ENCODE peak calls at places on chromosomes 6 and 20, in six cellular contexts. One of them, this sample, is unnamed.

GRCh38 chr20:17624551-17625245 is 54.8 kb downstream of the DSTN start:
- DNase-seq in right cardiac atrium: peak
- DNase-seq in A549: no peak
- DNase-seq in OCI-LY7: no peak
- DNase-seq in kidney: peak
- DNase-seq in left ventricle myocardium inferior: peak
- DNase-seq in this sample: peak

GRCh38 chr20:21360686-21361085 is 36.6 kb downstream of the NKX2-4 start:
- DNase-seq in OCI-LY7: no peak
- DNase-seq in kidney: no peak
- DNase-seq in left ventricle myocardium inferior: no peak
- DNase-seq in right cardiac atrium: no peak
- DNase-seq in A549: no peak
- DNase-seq in this sample: no peak

GRCh38 chr20:47785900-47786762 is 850 bp upstream of the SULF2 start:
- DNase-seq in A549: peak
- DNase-seq in right cardiac atrium: peak
- DNase-seq in kidney: peak
- DNase-seq in OCI-LY7: no peak
- DNase-seq in left ventricle myocardium inferior: peak
- DNase-seq in this sample: peak

GRCh38 chr6:76790881-76791280 is 672.4 kb downstream of the HTR1B start:
- DNase-seq in kidney: no peak
- DNase-seq in A549: no peak
- DNase-seq in right cardiac atrium: no peak
- DNase-seq in left ventricle myocardium inferior: no peak
- DNase-seq in OCI-LY7: no peak
- DNase-seq in this sample: no peak

GRCh38 chr20:52432740-52433139 is 241.2 kb upstream of the ZFP64 start:
- DNase-seq in right cardiac atrium: no peak
- DNase-seq in OCI-LY7: no peak
- DNase-seq in left ventricle myocardium inferior: no peak
- DNase-seq in A549: no peak
- DNase-seq in kidney: no peak
- DNase-seq in this sample: no peak

GRCh38 chr6:14880717-14881116 is 365.2 kb upstream of the JARID2 start:
- DNase-seq in right cardiac atrium: no peak
- DNase-seq in kidney: no peak
- DNase-seq in A549: no peak
- DNase-seq in left ventricle myocardium inferior: no peak
- DNase-seq in OCI-LY7: no peak
- DNase-seq in this sample: no peak

GRCh38 chr6:118660218-118660569 is 8.8 kb upstream of the CEP85L start:
- DNase-seq in right cardiac atrium: no peak
- DNase-seq in kidney: no peak
- DNase-seq in OCI-LY7: no peak
- DNase-seq in A549: no peak
- DNase-seq in left ventricle myocardium inferior: no peak
- DNase-seq in this sample: peak

GRCh38 chr6:42714098-42714761 is 8.2 kb downstream of the PRPH2 start:
- DNase-seq in A549: no peak
- DNase-seq in OCI-LY7: no peak
- DNase-seq in right cardiac atrium: no peak
- DNase-seq in kidney: no peak
- DNase-seq in left ventricle myocardium inferior: no peak
- DNase-seq in this sample: no peak

GRCh38 chr6:139919107-139920026 is 544.9 kb upstream of the CITED2 start:
- DNase-seq in A549: no peak
- DNase-seq in OCI-LY7: no peak
- DNase-seq in kidney: peak
- DNase-seq in right cardiac atrium: no peak
- DNase-seq in left ventricle myocardium inferior: no peak
- DNase-seq in this sample: no peak

GRCh38 chr6:36289281-36290018 is 19.6 kb downstream of the PNPLA1 start:
- DNase-seq in A549: no peak
- DNase-seq in kidney: no peak
- DNase-seq in left ventricle myocardium inferior: no peak
- DNase-seq in right cardiac atrium: no peak
- DNase-seq in OCI-LY7: no peak
- DNase-seq in this sample: no peak

GRCh38 chr6:11427827-11428245 is 109.7 kb upstream of the TMEM170B start:
- DNase-seq in kidney: no peak
- DNase-seq in A549: no peak
- DNase-seq in left ventricle myocardium inferior: no peak
- DNase-seq in OCI-LY7: no peak
- DNase-seq in right cardiac atrium: no peak
- DNase-seq in this sample: no peak

GRCh38 chr6:158417760-158418098 is 105.5 kb downstream of the TULP4 start:
- DNase-seq in left ventricle myocardium inferior: no peak
- DNase-seq in kidney: no peak
- DNase-seq in OCI-LY7: no peak
- DNase-seq in right cardiac atrium: no peak
- DNase-seq in A549: no peak
- DNase-seq in this sample: no peak

GRCh38 chr6:118704911-118705310 is 53.5 kb upstream of the CEP85L start:
- DNase-seq in OCI-LY7: no peak
- DNase-seq in kidney: no peak
- DNase-seq in left ventricle myocardium inferior: no peak
- DNase-seq in A549: no peak
- DNase-seq in right cardiac atrium: no peak
- DNase-seq in this sample: no peak

GRCh38 chr20:17757496-17757895 is 57.7 kb downstream of the BANF2 start:
- DNase-seq in right cardiac atrium: no peak
- DNase-seq in kidney: no peak
- DNase-seq in OCI-LY7: no peak
- DNase-seq in left ventricle myocardium inferior: no peak
- DNase-seq in A549: no peak
- DNase-seq in this sample: no peak

GRCh38 chr6:75590370-75590769 is 11.3 kb upstream of the SENP6 start:
- DNase-seq in A549: no peak
- DNase-seq in kidney: no peak
- DNase-seq in right cardiac atrium: no peak
- DNase-seq in left ventricle myocardium inferior: no peak
- DNase-seq in OCI-LY7: no peak
- DNase-seq in this sample: no peak

GRCh38 chr20:60962367-60963045 is 289.6 kb upstream of the CDH4 start:
- DNase-seq in OCI-LY7: no peak
- DNase-seq in right cardiac atrium: no peak
- DNase-seq in A549: no peak
- DNase-seq in kidney: no peak
- DNase-seq in left ventricle myocardium inferior: no peak
- DNase-seq in this sample: no peak

GRCh38 chr6:132192646-132193045 is 208.6 kb downstream of the MOXD1 start:
- DNase-seq in left ventricle myocardium inferior: no peak
- DNase-seq in A549: no peak
- DNase-seq in kidney: no peak
- DNase-seq in OCI-LY7: no peak
- DNase-seq in right cardiac atrium: no peak
- DNase-seq in this sample: no peak

GRCh38 chr6:150767585-150768164 is 97.8 kb upstream of the MTHFD1L start:
- DNase-seq in A549: no peak
- DNase-seq in kidney: no peak
- DNase-seq in left ventricle myocardium inferior: no peak
- DNase-seq in right cardiac atrium: peak
- DNase-seq in OCI-LY7: no peak
- DNase-seq in this sample: no peak

GRCh38 chr6:139882234-139882633 is 507.8 kb upstream of the CITED2 start:
- DNase-seq in right cardiac atrium: no peak
- DNase-seq in kidney: no peak
- DNase-seq in left ventricle myocardium inferior: no peak
- DNase-seq in A549: no peak
- DNase-seq in OCI-LY7: no peak
- DNase-seq in this sample: no peak

GRCh38 chr20:48800227-48800626 is 27.6 kb downstream of the PREX1 start:
- DNase-seq in left ventricle myocardium inferior: no peak
- DNase-seq in OCI-LY7: no peak
- DNase-seq in right cardiac atrium: no peak
- DNase-seq in A549: no peak
- DNase-seq in kidney: no peak
- DNase-seq in this sample: no peak

GRCh38 chr6:1580585-1580984 is 29.1 kb upstream of the FOXC1 start:
- DNase-seq in left ventricle myocardium inferior: no peak
- DNase-seq in OCI-LY7: no peak
- DNase-seq in A549: no peak
- DNase-seq in kidney: no peak
- DNase-seq in right cardiac atrium: no peak
- DNase-seq in this sample: no peak

GRCh38 chr20:23157741-23158140 is 71.6 kb upstream of the CD93 start:
- DNase-seq in OCI-LY7: no peak
- DNase-seq in right cardiac atrium: peak
- DNase-seq in A549: no peak
- DNase-seq in kidney: peak
- DNase-seq in left ventricle myocardium inferior: no peak
- DNase-seq in this sample: no peak

GRCh38 chr6:30396833-30397479 is 52.0 kb downstream of the RPP21 start:
- DNase-seq in OCI-LY7: peak
- DNase-seq in left ventricle myocardium inferior: peak
- DNase-seq in right cardiac atrium: peak
- DNase-seq in A549: peak
- DNase-seq in kidney: peak
- DNase-seq in this sample: peak

GRCh38 chr6:84825461-84825860 is 61.1 kb upstream of the TBX18 start:
- DNase-seq in kidney: no peak
- DNase-seq in A549: peak
- DNase-seq in left ventricle myocardium inferior: no peak
- DNase-seq in right cardiac atrium: no peak
- DNase-seq in OCI-LY7: no peak
- DNase-seq in this sample: no peak

GRCh38 chr6:144350176-144350575 is 65.0 kb downstream of the UTRN start:
- DNase-seq in A549: no peak
- DNase-seq in OCI-LY7: peak
- DNase-seq in kidney: no peak
- DNase-seq in left ventricle myocardium inferior: no peak
- DNase-seq in right cardiac atrium: no peak
- DNase-seq in this sample: no peak
- H3K4me3 ChIP-seq in A549: no peak
- H3K4me3 ChIP-seq in OCI-LY7: peak
- H3K4me3 ChIP-seq in kidney: peak
- H3K4me3 ChIP-seq in left ventricle myocardium inferior: peak
- H3K4me3 ChIP-seq in right cardiac atrium: no peak
- H3K4me3 ChIP-seq in this sample: no peak

GRCh38 chr20:58408603-58409246 is 19.7 kb downstream of the VAPB start:
- DNase-seq in OCI-LY7: peak
- DNase-seq in kidney: no peak
- DNase-seq in right cardiac atrium: no peak
- DNase-seq in left ventricle myocardium inferior: no peak
- DNase-seq in A549: no peak
- DNase-seq in this sample: no peak
- H3K27ac ChIP-seq in OCI-LY7: peak
- H3K27ac ChIP-seq in kidney: no peak
- H3K27ac ChIP-seq in right cardiac atrium: no peak
- H3K27ac ChIP-seq in left ventricle myocardium inferior: peak
- H3K27ac ChIP-seq in A549: peak
- H3K27ac ChIP-seq in this sample: no peak

GRCh38 chr20:63495167-63495720 is 3.6 kb downstream of the EEF1A2 start:
- DNase-seq in kidney: peak
- DNase-seq in OCI-LY7: no peak
- DNase-seq in left ventricle myocardium inferior: no peak
- DNase-seq in A549: no peak
- DNase-seq in right cardiac atrium: peak
- DNase-seq in this sample: no peak

GRCh38 chr20:63496404-63497120 is 2.3 kb downstream of the EEF1A2 start:
- DNase-seq in left ventricle myocardium inferior: no peak
- DNase-seq in A549: no peak
- DNase-seq in kidney: peak
- DNase-seq in OCI-LY7: no peak
- DNase-seq in right cardiac atrium: peak
- DNase-seq in this sample: no peak

GRCh38 chr20:63497138-63497945 is 1.5 kb downstream of the EEF1A2 start:
- DNase-seq in kidney: peak
- DNase-seq in right cardiac atrium: peak
- DNase-seq in left ventricle myocardium inferior: peak
- DNase-seq in A549: no peak
- DNase-seq in OCI-LY7: no peak
- DNase-seq in this sample: no peak

GRCh38 chr20:63494420-63495166 is 4.3 kb downstream of the EEF1A2 start:
- DNase-seq in left ventricle myocardium inferior: peak
- DNase-seq in right cardiac atrium: peak
- DNase-seq in kidney: peak
- DNase-seq in A549: no peak
- DNase-seq in OCI-LY7: no peak
- DNase-seq in this sample: no peak

GRCh38 chr20:63495771-63496403 is 3.0 kb downstream of the EEF1A2 start:
- DNase-seq in A549: peak
- DNase-seq in OCI-LY7: peak
- DNase-seq in kidney: peak
- DNase-seq in left ventricle myocardium inferior: peak
- DNase-seq in right cardiac atrium: peak
- DNase-seq in this sample: peak
- H3K4me3 ChIP-seq in A549: no peak
- H3K4me3 ChIP-seq in OCI-LY7: no peak
- H3K4me3 ChIP-seq in kidney: no peak
- H3K4me3 ChIP-seq in left ventricle myocardium inferior: peak
- H3K4me3 ChIP-seq in right cardiac atrium: peak
- H3K4me3 ChIP-seq in this sample: peak

GRCh38 chr6:110550353-110550752 is 73.9 kb upstream of the SLC22A16 start:
- DNase-seq in A549: no peak
- DNase-seq in right cardiac atrium: no peak
- DNase-seq in left ventricle myocardium inferior: no peak
- DNase-seq in OCI-LY7: no peak
- DNase-seq in kidney: no peak
- DNase-seq in this sample: no peak

GRCh38 chr6:110548124-110548847 is 71.9 kb upstream of the SLC22A16 start:
- DNase-seq in kidney: no peak
- DNase-seq in A549: no peak
- DNase-seq in right cardiac atrium: no peak
- DNase-seq in OCI-LY7: no peak
- DNase-seq in left ventricle myocardium inferior: no peak
- DNase-seq in this sample: no peak

GRCh38 chr6:110549277-110549676 is 72.9 kb upstream of the SLC22A16 start:
- DNase-seq in right cardiac atrium: no peak
- DNase-seq in kidney: no peak
- DNase-seq in left ventricle myocardium inferior: no peak
- DNase-seq in OCI-LY7: no peak
- DNase-seq in A549: no peak
- DNase-seq in this sample: no peak

GRCh38 chr6:110545081-110545872 is 68.9 kb upstream of the SLC22A16 start:
- DNase-seq in OCI-LY7: no peak
- DNase-seq in left ventricle myocardium inferior: no peak
- DNase-seq in kidney: no peak
- DNase-seq in A549: no peak
- DNase-seq in right cardiac atrium: no peak
- DNase-seq in this sample: no peak

DNA sequence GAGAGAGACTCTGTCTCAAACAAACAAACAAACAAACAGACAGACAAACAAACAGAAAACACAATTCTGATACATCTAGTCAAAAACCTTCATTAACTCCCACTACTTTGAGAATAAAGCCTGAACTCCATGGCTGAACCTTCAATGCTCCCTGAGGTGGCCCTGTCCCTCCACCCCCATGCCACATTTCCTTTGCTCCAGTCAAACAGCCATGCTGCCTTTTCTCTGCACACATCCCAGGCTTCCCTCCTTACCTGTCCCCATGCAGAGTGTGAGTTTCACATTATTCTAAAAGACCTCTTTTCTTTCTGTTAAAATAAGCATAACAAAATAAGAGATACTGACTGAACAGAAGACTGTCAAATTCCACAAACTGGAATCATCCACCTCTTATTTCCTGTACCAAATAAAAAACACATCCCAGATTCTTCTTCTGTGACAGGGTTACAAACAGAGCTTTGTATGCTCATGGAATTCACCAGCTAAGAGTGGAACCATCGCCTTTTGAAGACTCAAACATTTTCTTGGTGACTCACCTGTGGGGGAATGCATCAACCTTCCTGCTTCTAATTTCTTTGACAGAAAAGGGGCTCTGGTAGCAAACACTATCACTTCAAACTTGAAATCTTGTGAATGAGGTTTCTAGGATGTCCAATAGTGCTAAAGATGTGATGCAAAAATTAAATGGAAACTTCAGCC is 71.0 kb upstream of the SLC22A16 start:
- DNase-seq in right cardiac atrium: no peak
- DNase-seq in left ventricle myocardium inferior: no peak
- DNase-seq in OCI-LY7: no peak
- DNase-seq in kidney: no peak
- DNase-seq in A549: no peak
- DNase-seq in this sample: no peak
- H3K27ac ChIP-seq in right cardiac atrium: no peak
- H3K27ac ChIP-seq in left ventricle myocardium inferior: no peak
- H3K27ac ChIP-seq in OCI-LY7: no peak
- H3K27ac ChIP-seq in kidney: no peak
- H3K27ac ChIP-seq in A549: no peak
- H3K27ac ChIP-seq in this sample: no peak